ENCODE peak calls at places on chromosomes 2 and 18, in four cellular contexts. D, P, L and H are unnamed samples.

GRCh38 chr2:160156665-160157064 is 43.4 kb downstream of the ITGB6 start:
- DNase-seq in D (no peak), P (no peak), L (no peak), H (no peak)

GRCh38 chr18:3671181-3671580 is 221.2 kb downstream of the TGIF1 start:
- DNase-seq in D (no peak), P (no peak), L (no peak), H (no peak)

GRCh38 chr2:240996161-240996833 is 2.1 kb upstream of the SNED1 start:
- DNase-seq in D (no peak), P (no peak), L (no peak), H (no peak)

GRCh38 chr18:58538604-58539386 is 90.1 kb downstream of the ALPK2 start:
- DNase-seq in D (no peak), P (no peak), L (no peak), H (no peak)

GRCh38 chr2:45337396-45337795 is 273.7 kb downstream of the SRBD1 start:
- DNase-seq in D (no peak), P (no peak), L (no peak), H (no peak)

GRCh38 chr2:227460079-227460485 is 11.9 kb upstream of the AGFG1 start:
- DNase-seq in D (no peak), P (no peak), L (no peak), H (no peak)

GRCh38 chr18:22822024-22822423 is 111.1 kb upstream of the RBBP8 start:
- DNase-seq in D (no peak), P (no peak), L (no peak), H (no peak)

GRCh38 chr18:58117685-58118403 is 73.8 kb downstream of the NEDD4L start:
- DNase-seq in D (peak; percentile 47), P (peak; percentile 69), L (peak; percentile 86), H (no peak)

GRCh38 chr18:9366126-9366714 is 31.6 kb downstream of the TWSG1 start:
- DNase-seq in D (peak; percentile 79), P (peak; percentile 16), L (peak; percentile 61), H (peak; percentile 19)

GRCh38 chr18:78967692-78968091 is 11.9 kb upstream of the SALL3 start:
- DNase-seq in D (no peak), P (no peak), L (no peak), H (no peak)

GRCh38 chr2:68766378-68766845 is 31.8 kb downstream of the ARHGAP25 start:
- DNase-seq in D (no peak), P (no peak), L (peak; percentile 66), H (no peak)

GRCh38 chr2:222730346-222731065 is 59.0 kb downstream of the MOGAT1 start:
- DNase-seq in D (peak; percentile 18), P (no peak), L (no peak), H (no peak)

GRCh38 chr2:201432551-201433388 is 18.5 kb downstream of the TRAK2 start:
- DNase-seq in D (no peak), P (no peak), L (no peak), H (no peak)

DNA sequence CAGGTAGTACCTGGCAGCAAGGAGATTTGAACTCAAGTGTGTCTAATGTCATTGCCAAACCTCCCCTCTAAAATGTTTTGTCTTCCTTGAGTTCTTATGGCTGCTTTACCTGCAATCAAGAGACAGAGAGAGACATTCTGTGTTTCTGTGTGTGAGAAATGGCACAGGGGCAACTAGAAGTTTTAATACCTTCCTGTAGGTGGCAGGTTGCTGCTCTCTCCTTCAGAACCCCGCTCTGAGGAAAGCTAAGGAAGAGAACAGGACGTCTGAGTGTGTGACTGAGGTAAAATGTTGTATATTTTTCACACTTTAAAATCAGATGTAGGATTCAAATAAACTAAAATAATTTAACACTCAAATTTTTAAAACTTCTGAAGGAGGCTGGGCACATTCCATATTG is 19.2 kb downstream of the DTNA start:
- DNase-seq in D (peak; percentile 18), P (peak; percentile 10), L (peak; percentile 75), H (no peak)
- H3K27ac ChIP-seq in D (no peak overlapping the region), P (no peak overlapping the region), L (peak overlapping the region; percentile 32), H (no peak overlapping the region)

GRCh38 chr18:32701288-32701687 is 71.5 kb downstream of the KLHL14 start:
- DNase-seq in D (no peak), P (no peak), L (no peak), H (no peak)

GRCh38 chr18:32698148-32698547 is 74.7 kb downstream of the KLHL14 start:
- DNase-seq in D (no peak), P (no peak), L (no peak), H (no peak)

GRCh38 chr18:32695534-32695933 is 77.3 kb downstream of the KLHL14 start:
- DNase-seq in D (no peak), P (no peak), L (no peak), H (no peak)

DNA sequence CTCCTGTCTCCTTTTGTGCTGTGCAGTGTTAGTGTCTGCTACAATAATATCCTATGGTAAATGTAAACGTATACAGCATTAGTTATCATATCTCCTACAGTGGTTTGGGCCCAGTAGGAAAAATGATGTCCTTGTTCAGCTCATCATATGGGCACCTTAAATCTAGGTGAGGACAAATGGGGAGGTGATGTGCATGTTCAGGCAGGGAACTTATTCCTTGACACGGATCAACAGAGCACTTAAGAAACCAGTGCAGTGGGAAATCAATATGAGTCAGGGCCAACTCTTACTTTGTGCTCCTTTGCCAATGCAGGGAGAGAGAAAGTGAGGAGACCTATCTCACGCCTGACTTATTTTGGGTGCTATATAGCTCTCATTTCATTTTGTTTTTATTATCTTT is 76.4 kb downstream of the KLHL14 start:
- DNase-seq in D (no peak), P (no peak), L (no peak), H (no peak)
- H3K27ac ChIP-seq in D (no peak overlapping the region), P (no peak overlapping the region), L (no peak overlapping the region), H (no peak overlapping the region)

GRCh38 chr2:218472980-218473379 is 54.1 kb downstream of the VIL1 start:
- DNase-seq in D (no peak), P (no peak), L (no peak), H (no peak)

GRCh38 chr2:218470454-218470853 is 51.5 kb downstream of the VIL1 start:
- DNase-seq in D (no peak), P (no peak), L (no peak), H (no peak)

GRCh38 chr2:218471982-218472381 is 53.1 kb downstream of the VIL1 start:
- DNase-seq in D (no peak), P (no peak), L (no peak), H (no peak)

GRCh38 chr2:218474527-218474926 is 55.6 kb downstream of the VIL1 start:
- DNase-seq in D (no peak), P (no peak), L (peak; percentile 18), H (no peak)

DNA sequence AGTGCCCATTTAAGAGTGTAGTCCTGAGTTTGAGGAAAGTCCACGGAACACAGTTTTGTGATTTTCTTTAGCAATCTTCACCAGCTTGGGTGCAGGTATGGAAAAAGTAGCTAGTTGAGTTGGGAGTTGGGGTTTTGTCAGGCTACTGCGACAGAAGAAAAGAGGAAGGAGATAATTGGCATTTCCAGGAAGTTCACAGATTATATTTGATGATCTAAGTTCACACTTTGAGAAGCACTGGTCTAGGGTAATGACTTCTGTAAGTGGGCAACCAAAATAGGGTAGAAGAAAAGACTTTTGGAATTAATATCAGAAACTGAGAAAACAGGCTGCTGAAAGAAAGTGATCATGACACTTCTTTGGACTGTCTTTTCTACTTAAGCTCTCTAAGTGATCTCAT is 52.1 kb downstream of the VIL1 start:
- DNase-seq in D (no peak), P (no peak), L (no peak), H (no peak)
- H3K27ac ChIP-seq in D (no peak overlapping the region), P (no peak overlapping the region), L (no peak overlapping the region), H (no peak overlapping the region)

GRCh38 chr2:9560628-9561027 is 5.0 kb upstream of the ADAM17 start:
- DNase-seq in D (no peak), P (no peak), L (no peak), H (no peak)

GRCh38 chr2:9570182-9571060 is 14.8 kb upstream of the ADAM17 start:
- DNase-seq in D (no peak), P (no peak), L (no peak), H (no peak)

DNA sequence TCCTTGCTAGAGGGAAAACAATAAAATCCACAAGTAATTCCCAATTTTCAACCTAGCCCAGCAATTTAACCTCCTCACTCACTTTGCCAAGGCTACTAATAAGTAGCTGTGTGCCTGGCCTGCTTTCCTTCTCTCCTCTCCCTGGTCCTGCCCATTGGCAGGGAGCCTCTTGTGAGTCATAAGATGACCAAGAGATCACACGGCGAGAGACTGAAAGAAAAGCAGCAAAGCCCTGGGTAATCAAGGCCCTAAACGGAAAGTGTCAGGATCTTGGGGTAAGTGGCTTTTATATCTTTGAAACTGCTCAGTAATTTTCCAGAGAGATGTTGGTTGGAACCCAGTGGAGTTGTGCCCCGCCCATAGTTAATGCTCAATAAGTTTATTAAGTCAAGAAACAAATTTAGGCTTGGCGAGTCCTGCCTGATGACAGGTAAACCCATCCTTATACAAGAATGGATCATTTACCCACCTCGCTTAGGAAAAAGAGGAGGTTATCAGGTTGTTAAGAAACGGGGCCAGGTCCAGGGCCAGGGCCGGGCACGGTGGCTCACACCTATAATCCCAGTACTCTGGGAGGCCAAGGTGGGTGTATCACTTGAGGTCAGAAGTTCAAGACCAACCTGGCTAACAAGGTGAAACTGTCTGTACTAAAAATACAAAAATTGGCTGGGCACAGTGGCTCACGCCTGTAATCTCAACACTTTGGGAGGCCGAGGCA is 10.0 kb upstream of the ADAM17 start:
- DNase-seq in D (peak; percentile 78), P (peak; percentile 80), L (peak; percentile 77), H (peak; percentile 52)
- H3K27ac ChIP-seq in D (peak overlapping the region; percentile 90), P (peak overlapping the region; percentile 89), L (peak overlapping the region; percentile 83), H (no peak overlapping the region)

GRCh38 chr2:152354069-152354755 is 19.2 kb downstream of the FMNL2 start:
- DNase-seq in D (no peak), P (no peak), L (no peak), H (no peak)
- H3K27ac ChIP-seq in D (no peak overlapping the region), P (peak overlapping the region; percentile 69), L (peak overlapping the region; percentile 8), H (peak overlapping the region; percentile 80)

DNA sequence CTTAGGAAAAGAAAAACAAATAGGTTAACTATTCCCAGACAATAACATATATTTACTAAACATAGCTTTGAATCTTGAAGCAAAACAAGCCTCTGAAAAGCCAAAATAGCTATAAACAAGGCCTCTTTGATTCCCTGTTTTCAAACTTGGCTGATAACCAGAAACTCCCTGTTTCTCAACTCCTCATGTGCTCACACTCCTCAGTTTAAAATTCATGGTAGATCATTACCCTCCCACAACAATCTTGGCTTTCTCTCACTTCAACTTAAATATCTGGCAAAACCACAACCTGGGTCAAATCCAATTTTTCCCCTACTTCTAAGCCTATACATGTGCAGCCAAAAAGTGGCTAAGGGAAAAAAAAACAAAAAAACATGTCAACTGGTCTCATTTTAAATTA is 15.6 kb downstream of the SUCLG1 start:
- DNase-seq in D (no peak), P (no peak), L (no peak), H (no peak)
- H3K27ac ChIP-seq in D (no peak overlapping the region), P (no peak overlapping the region), L (no peak overlapping the region), H (peak overlapping the region; percentile 72)

GRCh38 chr2:53353372-53354111 is 414.1 kb upstream of the CHAC2 start:
- DNase-seq in D (peak; percentile 25), P (no peak), L (peak; percentile 63), H (no peak)
- H3K27ac ChIP-seq in D (peak overlapping the region; percentile 93), P (peak overlapping the region; percentile 68), L (peak overlapping the region; percentile 85), H (no peak overlapping the region)

DNA sequence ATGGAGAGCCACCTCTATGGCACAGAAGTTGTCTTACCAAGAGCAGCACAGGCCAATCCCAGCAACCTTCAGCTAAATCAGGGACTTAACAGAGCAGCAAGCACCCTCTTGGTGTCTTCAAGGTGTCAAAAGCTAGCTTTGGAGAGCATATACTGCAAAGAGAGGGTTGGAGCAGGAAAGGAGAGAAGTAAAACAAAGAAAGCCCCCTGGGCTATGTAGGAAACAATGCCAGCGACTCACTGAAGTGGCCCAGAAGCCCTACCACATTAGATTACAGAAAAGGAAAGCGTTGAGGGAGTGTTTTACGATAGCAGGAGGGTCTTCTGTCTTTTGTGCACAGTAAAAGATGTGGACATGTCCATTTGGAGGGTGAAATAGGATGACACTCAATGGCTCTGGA is 233.4 kb downstream of the MREG start:
- DNase-seq in D (no peak), P (no peak), L (no peak), H (no peak)
- H3K27ac ChIP-seq in D (no peak overlapping the region), P (peak overlapping the region; percentile 42), L (no peak overlapping the region), H (no peak overlapping the region)